ENCODE peak calls at places on chromosomes 11 and 22, in eight cellular contexts. F, S, B, O, H, U, I and Y are unnamed samples.

GRCh38 chr22:39177456-39177775 is 24.9 kb upstream of the CBX7 start:
- DNase-seq in O (no peak), F (no peak), S (no peak), B (no peak), H (no peak), I (no peak), U (no peak), Y (no peak)

GRCh38 chr22:47154621-47155081 is 392.2 kb downstream of the TBC1D22A start:
- DNase-seq in S (no peak), U (no peak), F (no peak), B (no peak), H (no peak), I (no peak), O (no peak), Y (no peak)

GRCh38 chr11:44728491-44728910 is 1.7 kb downstream of the TSPAN18 start:
- DNase-seq in S (peak; percentile 46), B (no peak), I (no peak), F (no peak), O (no peak), H (no peak), U (no peak), Y (no peak)

GRCh38 chr11:64990222-64990918 is 6.4 kb downstream of the BATF2 start:
- DNase-seq in I (no peak), O (no peak), H (no peak), F (no peak), S (no peak), U (peak; percentile 9), B (no peak), Y (no peak)

GRCh38 chr11:126403039-126403438 is 47.6 kb downstream of the ST3GAL4 start:
- DNase-seq in B (no peak), S (no peak), O (no peak), H (no peak), F (no peak), U (no peak), I (no peak), Y (no peak)

GRCh38 chr11:2742201-2742600 is 42.4 kb upstream of the KCNQ1OT1 start:
- DNase-seq in H (no peak), I (no peak), U (no peak), S (no peak), B (no peak), F (no peak), O (no peak), Y (no peak)

GRCh38 chr11:61697093-61697492 is 16.9 kb downstream of the DAGLA start:
- DNase-seq in U (no peak), I (no peak), H (no peak), B (no peak), O (no peak), F (no peak), S (no peak), Y (no peak)

GRCh38 chr11:11436715-11437313 is 83.8 kb upstream of the CSNK2A3 start:
- DNase-seq in U (no peak), I (no peak), H (no peak), S (no peak), F (no peak), O (no peak), B (no peak), Y (no peak)

GRCh38 chr11:29005401-29005980 is 897.3 kb downstream of the METTL15 start:
- DNase-seq in U (no peak), F (no peak), O (no peak), H (no peak), B (peak; percentile 4), I (no peak), S (peak; percentile 13), Y (no peak)

GRCh38 chr22:33923660-33924246 is 3.5 kb upstream of the LARGE1 start:
- DNase-seq in O (peak; percentile 76), H (peak; percentile 26), U (peak; percentile 60), F (no peak), I (no peak), S (peak; percentile 75), B (no peak), Y (no peak)

GRCh38 chr11:126104420-126104819 is 41.8 kb upstream of the CDON start:
- DNase-seq in S (peak; percentile 85), B (no peak), F (no peak), U (no peak), H (no peak), I (no peak), O (no peak), Y (no peak)

GRCh38 chr11:18329196-18329870 is 7.0 kb downstream of the GTF2H1 start:
- DNase-seq in O (no peak), F (no peak), H (no peak), B (no peak), U (no peak), I (no peak), S (no peak), Y (no peak)

GRCh38 chr11:118939948-118940598 is 14.3 kb upstream of the BCL9L start:
- DNase-seq in H (peak; percentile 32), B (no peak), I (peak; percentile 19), S (peak; percentile 50), U (no peak), O (no peak), F (no peak), Y (peak; percentile 24)